ENCODE peak calls at places on chromosomes 5 and 9, in eight cellular contexts. One of them, this sample, is unnamed.

GRCh38 chr5:39411051-39411450 is 13.7 kb downstream of the DAB2 start:
- DNase-seq in coronary artery: no peak
- DNase-seq in upper lobe of right lung: no peak
- DNase-seq in left ventricle myocardium inferior: no peak
- DNase-seq in GM06990: no peak
- DNase-seq in BJ: peak
- DNase-seq in AG04450: no peak
- DNase-seq in fibroblast of lung: peak
- DNase-seq in this sample: no peak

GRCh38 chr5:54738118-54738972 is 220.8 kb downstream of the SNX18 start:
- DNase-seq in coronary artery: no peak
- DNase-seq in upper lobe of right lung: peak
- DNase-seq in left ventricle myocardium inferior: peak
- DNase-seq in GM06990: no peak
- DNase-seq in BJ: no peak
- DNase-seq in AG04450: no peak
- DNase-seq in fibroblast of lung: peak
- DNase-seq in this sample: no peak

GRCh38 chr9:14692918-14693861 is at the start of gene ZDHHC21:
- DNase-seq in coronary artery: peak
- DNase-seq in upper lobe of right lung: peak
- DNase-seq in left ventricle myocardium inferior: peak
- DNase-seq in GM06990: peak
- DNase-seq in BJ: no peak
- DNase-seq in AG04450: no peak
- DNase-seq in fibroblast of lung: peak
- DNase-seq in this sample: peak

GRCh38 chr9:100106616-100107015 is 7.6 kb downstream of the INVS start:
- DNase-seq in coronary artery: no peak
- DNase-seq in upper lobe of right lung: no peak
- DNase-seq in left ventricle myocardium inferior: no peak
- DNase-seq in GM06990: no peak
- DNase-seq in BJ: no peak
- DNase-seq in AG04450: no peak
- DNase-seq in fibroblast of lung: no peak
- DNase-seq in this sample: no peak

GRCh38 chr5:150152636-150153462 is 2.8 kb downstream of the PDGFRB start:
- DNase-seq in coronary artery: no peak
- DNase-seq in upper lobe of right lung: no peak
- DNase-seq in left ventricle myocardium inferior: no peak
- DNase-seq in GM06990: no peak
- DNase-seq in BJ: no peak
- DNase-seq in AG04450: no peak
- DNase-seq in fibroblast of lung: peak
- DNase-seq in this sample: no peak

GRCh38 chr5:147854894-147855773 is 23.4 kb upstream of the SCGB3A2 start:
- DNase-seq in coronary artery: no peak
- DNase-seq in upper lobe of right lung: no peak
- DNase-seq in left ventricle myocardium inferior: no peak
- DNase-seq in GM06990: no peak
- DNase-seq in BJ: no peak
- DNase-seq in AG04450: no peak
- DNase-seq in fibroblast of lung: no peak
- DNase-seq in this sample: no peak

GRCh38 chr9:127399736-127400269 is 2.8 kb downstream of the SLC2A8 start:
- DNase-seq in coronary artery: no peak
- DNase-seq in upper lobe of right lung: peak
- DNase-seq in left ventricle myocardium inferior: no peak
- DNase-seq in GM06990: no peak
- DNase-seq in BJ: no peak
- DNase-seq in AG04450: no peak
- DNase-seq in fibroblast of lung: no peak
- DNase-seq in this sample: no peak

GRCh38 chr5:44809215-44809955 is 638 bp downstream of the MRPS30 start:
- DNase-seq in coronary artery: peak
- DNase-seq in upper lobe of right lung: peak
- DNase-seq in left ventricle myocardium inferior: peak
- DNase-seq in GM06990: no peak
- DNase-seq in BJ: peak
- DNase-seq in AG04450: no peak
- DNase-seq in fibroblast of lung: peak
- DNase-seq in this sample: peak

GRCh38 chr5:73365301-73365853 is 83.2 kb downstream of the FOXD1 start:
- DNase-seq in coronary artery: no peak
- DNase-seq in upper lobe of right lung: no peak
- DNase-seq in left ventricle myocardium inferior: no peak
- DNase-seq in GM06990: no peak
- DNase-seq in BJ: peak
- DNase-seq in AG04450: peak
- DNase-seq in fibroblast of lung: peak
- DNase-seq in this sample: no peak

GRCh38 chr5:129836321-129836720 is 67.9 kb upstream of the CHSY3 start:
- DNase-seq in coronary artery: no peak
- DNase-seq in upper lobe of right lung: no peak
- DNase-seq in left ventricle myocardium inferior: no peak
- DNase-seq in GM06990: no peak
- DNase-seq in BJ: no peak
- DNase-seq in AG04450: no peak
- DNase-seq in fibroblast of lung: no peak
- DNase-seq in this sample: no peak

GRCh38 chr9:70263421-70263820 is 4.6 kb downstream of the SMC5 start:
- DNase-seq in coronary artery: no peak
- DNase-seq in upper lobe of right lung: no peak
- DNase-seq in left ventricle myocardium inferior: no peak
- DNase-seq in GM06990: no peak
- DNase-seq in BJ: no peak
- DNase-seq in AG04450: no peak
- DNase-seq in fibroblast of lung: peak
- DNase-seq in this sample: no peak

DNA sequence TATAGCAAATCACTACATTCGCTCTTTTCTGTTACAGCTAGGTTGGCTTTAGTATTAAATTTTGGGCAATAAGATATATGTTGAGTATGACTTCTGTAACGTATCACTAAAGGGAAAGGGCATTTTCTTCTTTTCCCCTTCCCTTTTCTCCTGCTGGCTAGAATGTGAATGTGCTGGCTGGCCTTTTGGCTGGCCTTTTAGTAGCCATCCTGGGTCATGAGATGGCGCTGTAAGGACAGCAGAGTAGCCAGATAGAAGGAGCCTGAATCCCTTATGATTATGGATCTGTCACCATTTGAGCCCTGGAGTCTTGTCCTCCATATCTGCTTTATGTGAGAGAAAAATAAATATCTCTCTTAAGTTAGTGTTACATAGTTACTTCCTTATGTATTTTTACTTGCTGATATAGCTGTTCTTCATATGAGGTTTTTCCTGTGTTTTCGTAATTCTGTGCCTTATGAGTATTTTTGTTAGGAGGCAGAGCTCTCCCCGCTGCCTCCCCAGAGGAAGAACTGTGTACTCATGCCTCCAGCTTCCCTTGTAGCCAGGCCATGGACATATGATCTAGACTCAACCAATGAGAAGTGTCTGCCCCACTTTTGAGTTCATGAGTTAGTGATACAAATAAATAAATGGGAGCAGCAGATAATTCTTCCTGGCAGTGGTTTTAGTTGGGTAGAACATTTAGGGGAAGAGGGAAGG is 65.9 kb downstream of the NDUFAF2 start:
- DNase-seq in coronary artery: no peak
- DNase-seq in upper lobe of right lung: no peak
- DNase-seq in left ventricle myocardium inferior: no peak
- DNase-seq in GM06990: no peak
- DNase-seq in BJ: no peak
- DNase-seq in AG04450: no peak
- DNase-seq in fibroblast of lung: no peak
- DNase-seq in this sample: no peak
- TF ChIP-seq CTCF in coronary artery: no peak
- TF ChIP-seq CTCF in upper lobe of right lung: no peak
- TF ChIP-seq CTCF in left ventricle myocardium inferior: no peak
- TF ChIP-seq CTCF in GM06990: no peak
- TF ChIP-seq CTCF in BJ: peak
- TF ChIP-seq CTCF in AG04450: peak
- TF ChIP-seq CTCF in fibroblast of lung: no peak
- TF ChIP-seq CTCF in this sample: no peak

GRCh38 chr9:88532320-88532719 is 2.7 kb upstream of the NXNL2 start:
- DNase-seq in coronary artery: no peak
- DNase-seq in upper lobe of right lung: no peak
- DNase-seq in left ventricle myocardium inferior: peak
- DNase-seq in GM06990: no peak
- DNase-seq in BJ: no peak
- DNase-seq in AG04450: no peak
- DNase-seq in fibroblast of lung: peak
- DNase-seq in this sample: peak

GRCh38 chr9:88535226-88535931 is 401 bp downstream of the NXNL2 start:
- DNase-seq in coronary artery: no peak
- DNase-seq in upper lobe of right lung: peak
- DNase-seq in left ventricle myocardium inferior: no peak
- DNase-seq in GM06990: peak
- DNase-seq in BJ: no peak
- DNase-seq in AG04450: no peak
- DNase-seq in fibroblast of lung: peak
- DNase-seq in this sample: peak

GRCh38 chr9:88534456-88535225 is at the start of gene NXNL2:
- DNase-seq in coronary artery: peak
- DNase-seq in upper lobe of right lung: peak
- DNase-seq in left ventricle myocardium inferior: peak
- DNase-seq in GM06990: peak
- DNase-seq in BJ: peak
- DNase-seq in AG04450: no peak
- DNase-seq in fibroblast of lung: peak
- DNase-seq in this sample: peak

GRCh38 chr9:88535932-88536324 is 950 bp downstream of the NXNL2 start:
- DNase-seq in coronary artery: peak
- DNase-seq in upper lobe of right lung: no peak
- DNase-seq in left ventricle myocardium inferior: no peak
- DNase-seq in GM06990: no peak
- DNase-seq in BJ: no peak
- DNase-seq in AG04450: no peak
- DNase-seq in fibroblast of lung: peak
- DNase-seq in this sample: no peak

GRCh38 chr9:88533951-88534455 is 975 bp upstream of the NXNL2 start:
- DNase-seq in coronary artery: peak
- DNase-seq in upper lobe of right lung: peak
- DNase-seq in left ventricle myocardium inferior: peak
- DNase-seq in GM06990: no peak
- DNase-seq in BJ: no peak
- DNase-seq in AG04450: no peak
- DNase-seq in fibroblast of lung: peak
- DNase-seq in this sample: peak
- H3K4me3 ChIP-seq in coronary artery: peak
- H3K4me3 ChIP-seq in upper lobe of right lung: peak
- H3K4me3 ChIP-seq in left ventricle myocardium inferior: peak
- H3K4me3 ChIP-seq in GM06990: no peak
- H3K4me3 ChIP-seq in BJ: peak
- H3K4me3 ChIP-seq in AG04450: peak
- H3K4me3 ChIP-seq in fibroblast of lung: peak
- H3K4me3 ChIP-seq in this sample: peak

GRCh38 chr5:99644822-99645221 is 716.0 kb upstream of the CHD1 start:
- DNase-seq in coronary artery: no peak
- DNase-seq in upper lobe of right lung: no peak
- DNase-seq in left ventricle myocardium inferior: no peak
- DNase-seq in GM06990: no peak
- DNase-seq in BJ: no peak
- DNase-seq in AG04450: no peak
- DNase-seq in fibroblast of lung: no peak
- DNase-seq in this sample: no peak
- TF ChIP-seq CTCF in coronary artery: no peak
- TF ChIP-seq CTCF in upper lobe of right lung: no peak
- TF ChIP-seq CTCF in left ventricle myocardium inferior: no peak
- TF ChIP-seq CTCF in GM06990: no peak
- TF ChIP-seq CTCF in BJ: no peak
- TF ChIP-seq CTCF in AG04450: no peak
- TF ChIP-seq CTCF in fibroblast of lung: no peak
- TF ChIP-seq CTCF in this sample: no peak

DNA sequence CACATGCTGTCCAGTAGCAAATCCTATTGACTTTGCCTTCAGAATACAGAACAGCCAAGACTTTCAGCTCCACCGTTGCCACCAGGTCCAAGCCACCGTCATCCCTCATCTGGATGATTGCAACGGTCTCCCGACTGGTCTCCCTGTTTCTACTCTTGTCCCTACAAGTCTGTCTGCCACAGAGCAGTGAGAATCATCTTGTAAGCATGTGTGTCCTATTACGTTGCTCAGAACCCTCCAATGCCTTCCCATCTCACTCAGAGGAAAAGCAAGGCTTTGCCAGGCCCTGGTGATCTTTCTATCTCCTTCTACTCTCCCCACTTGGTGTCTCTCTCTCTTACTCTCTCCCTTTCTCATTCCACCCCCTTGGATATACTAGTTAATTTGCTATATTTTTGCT is 76.7 kb upstream of the GDNF start:
- DNase-seq in coronary artery: no peak
- DNase-seq in upper lobe of right lung: no peak
- DNase-seq in left ventricle myocardium inferior: no peak
- DNase-seq in GM06990: no peak
- DNase-seq in BJ: no peak
- DNase-seq in AG04450: no peak
- DNase-seq in fibroblast of lung: no peak
- DNase-seq in this sample: no peak
- H3K4me3 ChIP-seq in coronary artery: no peak
- H3K4me3 ChIP-seq in upper lobe of right lung: no peak
- H3K4me3 ChIP-seq in left ventricle myocardium inferior: no peak
- H3K4me3 ChIP-seq in GM06990: no peak
- H3K4me3 ChIP-seq in BJ: no peak
- H3K4me3 ChIP-seq in AG04450: no peak
- H3K4me3 ChIP-seq in fibroblast of lung: no peak
- H3K4me3 ChIP-seq in this sample: no peak

This sample was measured in upper lobe of left lung.